ENCODE peak calls at places on chromosome 9, in five cellular contexts. One of them, this sample, is unnamed.

GRCh38 chr9:137404971-137405584 is 17.9 kb downstream of the EXD3 start:
- DNase-seq in foreskin fibroblast: no peak
- DNase-seq in neural progenitor cell: no peak
- DNase-seq in cardiac fibroblast: no peak
- DNase-seq in WTC11: no peak
- DNase-seq in this sample: no peak

GRCh38 chr9:68653141-68653595 is 51.9 kb upstream of the PIP5K1B start:
- DNase-seq in foreskin fibroblast: no peak
- DNase-seq in neural progenitor cell: no peak
- DNase-seq in cardiac fibroblast: no peak
- DNase-seq in WTC11: no peak
- DNase-seq in this sample: no peak

GRCh38 chr9:121909111-121909510 is 184.0 kb downstream of the TTLL11 start:
- DNase-seq in foreskin fibroblast: no peak
- DNase-seq in neural progenitor cell: no peak
- DNase-seq in cardiac fibroblast: no peak
- DNase-seq in WTC11: no peak
- DNase-seq in this sample: no peak

GRCh38 chr9:23824241-23825142 is 1.5 kb downstream of the ELAVL2 start:
- DNase-seq in foreskin fibroblast: no peak
- DNase-seq in neural progenitor cell: peak; percentile 90
- DNase-seq in cardiac fibroblast: no peak
- DNase-seq in WTC11: peak; percentile 70
- DNase-seq in this sample: peak; percentile 0

GRCh38 chr9:21097817-21098216 is 20.1 kb upstream of the IFNB1 start:
- DNase-seq in foreskin fibroblast: no peak
- DNase-seq in neural progenitor cell: no peak
- DNase-seq in cardiac fibroblast: no peak
- DNase-seq in WTC11: no peak
- DNase-seq in this sample: no peak

GRCh38 chr9:112486221-112487007 is at the start of gene KIAA1958:
- DNase-seq in foreskin fibroblast: peak; percentile 62
- DNase-seq in neural progenitor cell: peak; percentile 95
- DNase-seq in cardiac fibroblast: peak; percentile 53
- DNase-seq in WTC11: peak; percentile 83
- DNase-seq in this sample: peak; percentile 44

GRCh38 chr9:18601956-18602355 is 128.0 kb downstream of the ADAMTSL1 start:
- DNase-seq in foreskin fibroblast: no peak
- DNase-seq in neural progenitor cell: no peak
- DNase-seq in cardiac fibroblast: peak; percentile 46
- DNase-seq in WTC11: no peak
- DNase-seq in this sample: peak; percentile 50

GRCh38 chr9:105646879-105647594 is 15.2 kb upstream of the TAL2 start:
- DNase-seq in foreskin fibroblast: no peak
- DNase-seq in neural progenitor cell: peak; percentile 61
- DNase-seq in cardiac fibroblast: no peak
- DNase-seq in WTC11: no peak
- DNase-seq in this sample: no peak

GRCh38 chr9:1726993-1727759 is 288.0 kb upstream of the SMARCA2 start:
- DNase-seq in foreskin fibroblast: no peak
- DNase-seq in neural progenitor cell: peak; percentile 42
- DNase-seq in cardiac fibroblast: no peak
- DNase-seq in WTC11: peak; percentile 22
- DNase-seq in this sample: no peak

GRCh38 chr9:29319727-29320513 is 1746.6 kb upstream of the C9orf72 start:
- DNase-seq in foreskin fibroblast: no peak
- DNase-seq in neural progenitor cell: no peak
- DNase-seq in cardiac fibroblast: peak; percentile 6
- DNase-seq in WTC11: no peak
- DNase-seq in this sample: peak; percentile 57

GRCh38 chr9:38681747-38682227 is 38.1 kb downstream of the FAM240B start:
- DNase-seq in foreskin fibroblast: peak; percentile 58
- DNase-seq in neural progenitor cell: no peak
- DNase-seq in cardiac fibroblast: peak; percentile 87
- DNase-seq in WTC11: no peak
- DNase-seq in this sample: peak; percentile 61

GRCh38 chr9:116209406-116210116 is 56.0 kb downstream of the PAPPA start:
- DNase-seq in foreskin fibroblast: no peak
- DNase-seq in neural progenitor cell: no peak
- DNase-seq in cardiac fibroblast: no peak
- DNase-seq in WTC11: no peak
- DNase-seq in this sample: no peak

GRCh38 chr9:116212986-116213672 is 59.5 kb downstream of the PAPPA start:
- DNase-seq in foreskin fibroblast: no peak
- DNase-seq in neural progenitor cell: no peak
- DNase-seq in cardiac fibroblast: no peak
- DNase-seq in WTC11: no peak
- DNase-seq in this sample: no peak

GRCh38 chr9:116207371-116208111 is 54.0 kb downstream of the PAPPA start:
- DNase-seq in foreskin fibroblast: no peak
- DNase-seq in neural progenitor cell: no peak
- DNase-seq in cardiac fibroblast: peak; percentile 71
- DNase-seq in WTC11: no peak
- DNase-seq in this sample: peak; percentile 22

GRCh38 chr9:116204252-116204882 is 50.8 kb downstream of the PAPPA start:
- DNase-seq in foreskin fibroblast: no peak
- DNase-seq in neural progenitor cell: no peak
- DNase-seq in cardiac fibroblast: no peak
- DNase-seq in WTC11: no peak
- DNase-seq in this sample: no peak

DNA sequence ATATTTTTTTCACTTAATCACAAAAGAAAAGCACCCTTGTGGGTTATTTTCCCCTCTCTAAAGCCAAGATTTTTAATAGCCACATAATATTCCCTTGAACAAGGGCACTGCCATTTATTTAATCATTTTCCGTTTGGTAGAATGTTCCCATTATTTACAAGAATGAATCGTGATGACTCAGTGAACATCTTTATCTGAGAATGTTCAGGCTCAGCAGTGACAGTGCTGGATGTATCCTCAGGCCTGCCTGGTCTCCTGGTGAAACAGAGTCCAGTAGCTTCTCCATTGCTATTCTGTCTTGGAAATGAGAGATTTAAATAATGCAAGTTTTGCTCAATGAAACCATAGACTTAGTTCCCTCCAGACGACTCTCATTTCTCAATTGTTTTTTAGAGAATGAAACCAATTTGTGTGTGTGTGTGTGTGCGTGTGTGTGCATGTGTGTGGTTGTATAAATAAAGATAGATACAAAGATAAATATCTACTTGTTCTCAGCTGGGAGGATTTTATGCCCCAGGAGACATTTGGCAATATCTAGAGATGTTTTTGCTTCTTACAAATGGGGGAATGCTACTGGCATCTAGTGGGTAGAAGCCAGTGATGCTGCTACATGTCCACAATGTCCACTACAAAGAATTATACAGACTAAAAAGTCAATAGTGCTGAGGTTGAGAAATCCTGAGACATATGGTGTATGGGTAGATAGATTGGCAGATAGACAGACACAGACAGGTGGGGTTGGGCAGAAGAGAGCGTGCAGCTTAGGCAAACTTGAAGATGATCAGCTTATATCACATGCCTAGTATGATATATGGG is 55.0 kb downstream of the PAPPA start:
- DNase-seq in foreskin fibroblast: peak; percentile 46
- DNase-seq in neural progenitor cell: no peak
- DNase-seq in cardiac fibroblast: peak; percentile 69
- DNase-seq in WTC11: no peak
- DNase-seq in this sample: peak; percentile 65
- TF ChIP-seq CTCF in foreskin fibroblast: peak; percentile 48
- TF ChIP-seq CTCF in neural progenitor cell: no peak
- TF ChIP-seq CTCF in cardiac fibroblast: peak; percentile 24
- TF ChIP-seq CTCF in WTC11: no peak
- TF ChIP-seq CTCF in this sample: peak; percentile 30

GRCh38 chr9:5263568-5264218 is 32.5 kb downstream of the INSL4 start:
- DNase-seq in foreskin fibroblast: no peak
- DNase-seq in neural progenitor cell: peak; percentile 32
- DNase-seq in cardiac fibroblast: peak; percentile 24
- DNase-seq in WTC11: no peak
- DNase-seq in this sample: peak; percentile 11
- TF ChIP-seq CTCF in foreskin fibroblast: no peak
- TF ChIP-seq CTCF in neural progenitor cell: peak; percentile 34
- TF ChIP-seq CTCF in cardiac fibroblast: peak; percentile 17
- TF ChIP-seq CTCF in WTC11: no peak
- TF ChIP-seq CTCF in this sample: no peak

DNA sequence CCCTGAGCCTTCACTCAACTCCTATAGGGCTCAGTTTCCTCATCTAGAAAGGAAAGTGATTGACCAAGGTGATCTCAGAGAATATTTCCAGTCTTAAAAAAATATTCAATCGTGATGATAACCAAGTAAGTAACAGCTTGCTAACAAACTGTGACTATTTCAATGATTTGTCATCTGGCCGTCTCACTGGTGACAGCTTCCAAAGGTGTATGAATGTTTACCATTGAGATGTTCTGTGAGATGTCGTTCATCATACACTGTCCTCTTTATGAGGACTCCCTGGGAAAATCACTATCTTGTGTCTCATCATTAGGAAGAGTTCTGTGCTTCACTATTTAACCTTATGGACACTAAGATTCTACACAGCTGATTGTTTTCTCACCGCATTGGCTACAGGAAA is 75.7 kb downstream of the GLIS3 start:
- DNase-seq in foreskin fibroblast: no peak
- DNase-seq in neural progenitor cell: no peak
- DNase-seq in cardiac fibroblast: no peak
- DNase-seq in WTC11: no peak
- DNase-seq in this sample: no peak
- TF ChIP-seq CTCF in foreskin fibroblast: no peak
- TF ChIP-seq CTCF in neural progenitor cell: no peak
- TF ChIP-seq CTCF in cardiac fibroblast: no peak
- TF ChIP-seq CTCF in WTC11: no peak
- TF ChIP-seq CTCF in this sample: no peak

DNA sequence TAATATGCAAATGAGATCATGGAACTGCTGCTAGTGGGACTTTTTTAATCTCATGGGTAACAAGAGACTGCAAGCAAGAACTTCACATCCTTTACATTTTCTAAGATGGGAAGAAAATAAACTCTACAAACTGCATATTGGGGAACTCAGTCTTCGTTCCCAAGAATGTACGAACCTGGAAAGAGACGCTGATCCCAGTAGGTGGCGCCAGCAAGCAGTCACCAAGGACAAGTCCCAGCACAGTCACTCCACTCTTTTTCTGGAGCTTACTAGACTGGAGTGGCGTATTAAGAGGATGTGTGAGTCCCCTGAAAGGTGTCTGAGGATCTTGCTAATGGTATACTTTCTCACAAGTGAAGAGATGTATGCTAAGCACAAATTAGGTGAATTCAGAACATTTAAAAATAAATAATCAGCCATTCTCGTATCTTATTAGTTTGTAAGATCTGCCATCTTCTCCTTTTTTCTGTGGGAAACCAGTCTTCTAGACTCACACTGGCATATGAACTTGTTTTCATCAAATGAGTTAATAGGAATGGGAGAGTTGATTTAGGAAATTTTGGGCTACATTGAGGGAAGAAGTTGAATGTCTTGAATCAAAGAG is 16.0 kb upstream of the PUM3 start:
- DNase-seq in foreskin fibroblast: peak; percentile 50
- DNase-seq in neural progenitor cell: peak; percentile 83
- DNase-seq in cardiac fibroblast: peak; percentile 72
- DNase-seq in WTC11: peak; percentile 82
- DNase-seq in this sample: peak; percentile 72
- TF ChIP-seq CTCF in foreskin fibroblast: peak; percentile 89
- TF ChIP-seq CTCF in neural progenitor cell: peak; percentile 89
- TF ChIP-seq CTCF in cardiac fibroblast: peak; percentile 87
- TF ChIP-seq CTCF in WTC11: peak; percentile 55
- TF ChIP-seq CTCF in this sample: peak; percentile 89

DNA sequence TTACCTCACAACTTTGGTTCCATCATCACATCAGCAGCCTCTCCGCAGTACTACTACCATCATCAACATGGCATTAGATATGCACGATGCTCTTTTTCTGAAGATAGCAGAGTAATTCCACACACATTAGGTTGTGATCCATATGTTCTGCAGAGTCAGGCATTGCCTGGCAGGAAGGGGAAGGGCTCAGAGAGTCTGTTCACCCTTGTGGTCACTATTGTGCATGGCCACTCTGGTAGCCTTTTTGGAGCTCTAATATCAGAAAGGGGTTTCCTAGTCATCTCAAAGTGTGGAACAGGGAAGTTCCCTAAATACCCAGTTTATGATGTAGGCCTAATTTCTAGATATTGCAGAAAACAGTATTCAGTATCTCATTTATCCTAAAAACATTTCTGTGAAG is 373.6 kb downstream of the BNC2 start:
- DNase-seq in foreskin fibroblast: no peak
- DNase-seq in neural progenitor cell: no peak
- DNase-seq in cardiac fibroblast: no peak
- DNase-seq in WTC11: no peak
- DNase-seq in this sample: no peak
- TF ChIP-seq CTCF in foreskin fibroblast: no peak
- TF ChIP-seq CTCF in neural progenitor cell: peak; percentile 35
- TF ChIP-seq CTCF in cardiac fibroblast: peak; percentile 11
- TF ChIP-seq CTCF in WTC11: no peak
- TF ChIP-seq CTCF in this sample: no peak

GRCh38 chr9:132411091-132411508 is 1.1 kb downstream of the CFAP77 start:
- DNase-seq in foreskin fibroblast: peak; percentile 9
- DNase-seq in neural progenitor cell: peak; percentile 90
- DNase-seq in cardiac fibroblast: peak; percentile 46
- DNase-seq in WTC11: peak; percentile 89
- DNase-seq in this sample: peak; percentile 10
- TF ChIP-seq CTCF in foreskin fibroblast: peak; percentile 34
- TF ChIP-seq CTCF in neural progenitor cell: peak; percentile 92
- TF ChIP-seq CTCF in cardiac fibroblast: peak; percentile 48
- TF ChIP-seq CTCF in WTC11: peak; percentile 40
- TF ChIP-seq CTCF in this sample: peak; percentile 46

GRCh38 chr9:113876806-113877236 is 712 bp downstream of the ZNF618 start:
- DNase-seq in foreskin fibroblast: no peak
- DNase-seq in neural progenitor cell: peak; percentile 29
- DNase-seq in cardiac fibroblast: peak; percentile 51
- DNase-seq in WTC11: no peak
- DNase-seq in this sample: peak; percentile 56
- TF ChIP-seq CTCF in foreskin fibroblast: peak; percentile 14
- TF ChIP-seq CTCF in neural progenitor cell: peak; percentile 75
- TF ChIP-seq CTCF in cardiac fibroblast: peak; percentile 38
- TF ChIP-seq CTCF in WTC11: no peak
- TF ChIP-seq CTCF in this sample: peak; percentile 40

DNA sequence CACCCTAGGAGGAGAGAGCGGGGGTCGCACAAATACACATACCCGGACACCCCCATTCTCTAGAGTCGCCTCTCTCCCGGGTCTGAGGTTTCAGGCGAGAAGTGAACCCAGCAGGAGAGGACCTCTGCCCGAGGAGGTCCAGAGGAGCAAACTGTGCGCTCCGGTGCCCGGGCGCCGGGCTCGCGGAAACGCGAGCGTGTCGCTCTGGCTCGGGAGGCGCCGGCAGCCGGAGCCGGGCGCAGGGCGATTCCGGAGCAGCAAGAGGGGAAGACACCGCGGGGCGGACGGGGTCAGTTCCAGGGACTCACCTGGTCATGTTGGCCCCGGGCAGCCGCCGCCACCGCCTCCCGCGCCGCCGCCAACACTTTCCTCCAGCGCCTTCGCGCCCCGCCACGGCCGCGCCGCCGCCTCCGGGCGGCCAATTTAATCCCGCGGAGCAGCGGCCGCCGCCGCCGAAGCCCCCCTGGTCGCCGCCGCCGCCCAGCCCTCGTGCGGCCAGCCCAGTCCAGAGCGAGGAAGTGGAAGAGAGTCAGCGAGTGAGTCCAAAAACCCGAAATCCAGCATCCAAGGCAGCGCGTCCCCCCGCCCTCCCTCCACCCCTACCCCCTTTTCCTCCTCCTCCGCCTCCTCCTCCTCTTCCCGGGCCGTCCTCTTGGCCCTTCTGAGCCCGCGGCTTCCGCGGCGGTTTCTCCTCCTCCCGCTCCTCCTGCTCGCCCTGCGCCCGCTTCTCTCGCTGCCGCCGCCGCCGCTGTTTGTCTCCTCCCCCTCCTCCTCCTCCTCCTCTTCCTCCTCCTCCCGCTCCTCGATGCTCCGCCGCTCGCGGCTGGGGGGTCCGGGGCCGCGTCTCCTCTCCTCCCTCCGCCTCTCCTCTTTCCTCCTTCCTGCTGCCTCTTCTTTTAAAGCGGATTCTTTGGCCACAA is 1058.0 kb upstream of the DMAC1 start:
- DNase-seq in foreskin fibroblast: peak; percentile 16
- DNase-seq in neural progenitor cell: peak; percentile 89
- DNase-seq in cardiac fibroblast: peak; percentile 34
- DNase-seq in WTC11: peak; percentile 77
- DNase-seq in this sample: peak; percentile 62
- TF ChIP-seq CTCF in foreskin fibroblast: no peak
- TF ChIP-seq CTCF in neural progenitor cell: no peak
- TF ChIP-seq CTCF in cardiac fibroblast: no peak
- TF ChIP-seq CTCF in WTC11: no peak
- TF ChIP-seq CTCF in this sample: no peak

This sample was measured in fibroblast of the aortic adventitia.